ENCODE peak calls at places on chromosomes 1 and 21, in eight cellular contexts. J, S, W, I, Z, T, N and U are unnamed samples.

GRCh38 chr1:201719812-201720521 is 109.0 kb upstream of the IPO9 start:
- DNase-seq in I (peak; percentile 85), Z (no peak), N (peak; percentile 31), W (no peak), J (no peak), S (no peak), T (peak; percentile 32), U (no peak)

GRCh38 chr1:230548357-230548756 is 93.9 kb upstream of the COG2 start:
- DNase-seq in I (no peak), S (no peak), T (no peak), Z (no peak), N (no peak), W (no peak), J (no peak), U (no peak)

GRCh38 chr1:225458222-225458631 is 30.4 kb upstream of the LBR start:
- DNase-seq in T (no peak), S (no peak), I (peak; percentile 91), J (no peak), Z (no peak), W (no peak), N (no peak), U (no peak)

GRCh38 chr21:28215214-28215954 is 777.3 kb downstream of the LTN1 start:
- DNase-seq in I (peak; percentile 69), N (no peak), W (no peak), J (no peak), Z (no peak), T (no peak), S (no peak), U (no peak)

GRCh38 chr1:7554343-7555270 is 216.5 kb upstream of the VAMP3 start:
- DNase-seq in Z (no peak), I (no peak), W (no peak), T (no peak), S (no peak), J (no peak), N (no peak), U (no peak)

GRCh38 chr1:9628541-9629444 is 22.7 kb upstream of the PIK3CD start:
- DNase-seq in W (peak; percentile 75), Z (no peak), N (no peak), S (no peak), T (no peak), J (no peak), I (no peak), U (peak; percentile 48)

GRCh38 chr1:16956775-16957174 is 23.6 kb downstream of the MFAP2 start:
- DNase-seq in N (no peak), Z (no peak), I (no peak), T (no peak), W (no peak), J (no peak), S (no peak), U (no peak)

GRCh38 chr1:182278144-182279054 is 113.2 kb downstream of the GLUL start:
- DNase-seq in I (no peak), N (no peak), S (no peak), Z (no peak), J (no peak), W (no peak), T (no peak), U (no peak)

GRCh38 chr1:158930504-158930903 is 848 bp upstream of the PYHIN1 start:
- DNase-seq in I (no peak), W (peak; percentile 48), S (no peak), T (no peak), J (no peak), N (no peak), Z (no peak), U (peak; percentile 6)

GRCh38 chr1:200627548-200628222 is 7.1 kb upstream of the KIF14 start:
- DNase-seq in T (no peak), I (no peak), W (no peak), S (no peak), N (no peak), J (no peak), Z (no peak), U (no peak)

GRCh38 chr1:14804626-14805025 is 206.1 kb downstream of the KAZN start:
- DNase-seq in N (no peak), J (no peak), W (no peak), Z (no peak), T (no peak), I (no peak), S (no peak), U (no peak)

GRCh38 chr1:245245021-245245667 is 90.4 kb downstream of the KIF26B start:
- DNase-seq in I (no peak), Z (no peak), J (no peak), N (no peak), W (no peak), S (no peak), T (no peak), U (no peak)

GRCh38 chr1:234316486-234316885 is 56.8 kb upstream of the COA6 start:
- DNase-seq in N (no peak), Z (no peak), S (no peak), I (no peak), T (no peak), W (no peak), J (no peak), U (no peak)

GRCh38 chr1:41964400-41964799 is 45.7 kb upstream of the HIVEP3 start:
- DNase-seq in J (no peak), W (no peak), T (no peak), S (no peak), Z (no peak), N (no peak), I (no peak), U (no peak)

GRCh38 chr1:42176902-42177519 is 12.5 kb upstream of the GUCA2A start:
- DNase-seq in T (peak; percentile 61), S (peak; percentile 37), N (no peak), Z (no peak), I (peak; percentile 55), W (no peak), J (peak; percentile 40), U (no peak)

GRCh38 chr21:28337319-28337718 is 655.4 kb downstream of the LTN1 start:
- DNase-seq in Z (no peak), J (no peak), W (no peak), I (peak; percentile 78), T (no peak), S (peak; percentile 8), N (no peak), U (no peak)

GRCh38 chr1:207628776-207629175 is 16.2 kb upstream of the CR1L start:
- DNase-seq in I (no peak), S (no peak), N (no peak), J (no peak), T (no peak), Z (no peak), W (no peak), U (no peak)